ENCODE peak calls at places on chromosomes 11 and 22, in four cellular contexts. One of them, this sample, is unnamed. For H4K20me1, the result is how much of the 10 kb centered on the place peaks cover.

GRCh38 chr22:33666661-33667619 is 253.3 kb downstream of the LARGE1 start:
- DNase-seq in mammary epithelial cell: no peak
- DNase-seq in H1: no peak
- DNase-seq in HCT116: no peak
- DNase-seq in this sample: no peak

GRCh38 chr22:47266329-47266728 is 503.9 kb downstream of the TBC1D22A start:
- DNase-seq in mammary epithelial cell: no peak
- DNase-seq in H1: no peak
- DNase-seq in HCT116: no peak
- DNase-seq in this sample: no peak

GRCh38 chr11:76654310-76654851 is 16.2 kb downstream of the LRRC32 start:
- DNase-seq in mammary epithelial cell: no peak
- DNase-seq in H1: no peak
- DNase-seq in HCT116: no peak
- DNase-seq in this sample: peak

GRCh38 chr22:28920757-28921584 is 37.6 kb downstream of the ZNRF3 start:
- DNase-seq in mammary epithelial cell: no peak
- DNase-seq in H1: no peak
- DNase-seq in HCT116: no peak
- DNase-seq in this sample: no peak

GRCh38 chr11:109677876-109678275 is 255.9 kb downstream of the C11orf87 start:
- DNase-seq in mammary epithelial cell: no peak
- DNase-seq in H1: no peak
- DNase-seq in HCT116: no peak
- DNase-seq in this sample: peak

GRCh38 chr11:5291207-5291838 is 10.4 kb downstream of the OR51B4 start:
- DNase-seq in mammary epithelial cell: peak
- DNase-seq in H1: no peak
- DNase-seq in HCT116: peak
- DNase-seq in this sample: no peak

GRCh38 chr11:36340909-36341308 is 44.8 kb downstream of the PRR5L start:
- DNase-seq in mammary epithelial cell: no peak
- DNase-seq in H1: no peak
- DNase-seq in HCT116: no peak
- DNase-seq in this sample: no peak

GRCh38 chr11:112928136-112928535 is 33.1 kb upstream of the NCAM1 start:
- DNase-seq in mammary epithelial cell: no peak
- DNase-seq in H1: no peak
- DNase-seq in HCT116: no peak
- DNase-seq in this sample: peak

GRCh38 chr11:61587951-61588695 is 7.2 kb upstream of the SYT7 start:
- DNase-seq in mammary epithelial cell: no peak
- DNase-seq in H1: peak
- DNase-seq in HCT116: peak
- DNase-seq in this sample: no peak

GRCh38 chr11:2798951-2799761 is 86.4 kb downstream of the CDKN1C start:
- DNase-seq in mammary epithelial cell: no peak
- DNase-seq in H1: peak
- DNase-seq in HCT116: no peak
- DNase-seq in this sample: peak

GRCh38 chr22:20299736-20300136 is 20.1 kb downstream of the DGCR6L start:
- DNase-seq in mammary epithelial cell: peak
- DNase-seq in H1: no peak
- DNase-seq in HCT116: no peak
- DNase-seq in this sample: no peak

GRCh38 chr11:60970890-60971289 is 590 bp upstream of the CD6 start:
- DNase-seq in mammary epithelial cell: no peak
- DNase-seq in H1: no peak
- DNase-seq in HCT116: no peak
- DNase-seq in this sample: no peak

GRCh38 chr22:41834005-41834975 is 1.4 kb downstream of the SREBF2 start:
- DNase-seq in mammary epithelial cell: no peak
- DNase-seq in H1: no peak
- DNase-seq in HCT116: no peak
- DNase-seq in this sample: no peak

GRCh38 chr11:7332451-7332850 is 80.7 kb downstream of the SYT9 start:
- DNase-seq in mammary epithelial cell: no peak
- DNase-seq in H1: no peak
- DNase-seq in HCT116: no peak
- DNase-seq in this sample: no peak

GRCh38 chr22:49569286-49570031 is 258.2 kb downstream of the BRD1 start:
- DNase-seq in mammary epithelial cell: no peak
- DNase-seq in H1: peak
- DNase-seq in HCT116: no peak
- DNase-seq in this sample: no peak

GRCh38 chr22:38631724-38632123 is 24.5 kb downstream of the FAM227A start:
- DNase-seq in mammary epithelial cell: no peak
- DNase-seq in H1: no peak
- DNase-seq in HCT116: no peak
- DNase-seq in this sample: no peak

GRCh38 chr22:43745783-43746356 is 66.2 kb downstream of the EFCAB6 start:
- DNase-seq in mammary epithelial cell: no peak
- DNase-seq in H1: no peak
- DNase-seq in HCT116: no peak
- DNase-seq in this sample: no peak

GRCh38 chr11:75760710-75761493 is 7.7 kb upstream of the DGAT2 start:
- DNase-seq in mammary epithelial cell: peak
- DNase-seq in H1: no peak
- DNase-seq in HCT116: no peak
- DNase-seq in this sample: peak

GRCh38 chr11:18371279-18371678 is 23.1 kb upstream of the LDHA start:
- DNase-seq in mammary epithelial cell: no peak
- DNase-seq in H1: no peak
- DNase-seq in HCT116: no peak
- DNase-seq in this sample: peak

GRCh38 chr11:18379201-18379600 is 15.2 kb upstream of the LDHA start:
- DNase-seq in mammary epithelial cell: no peak
- DNase-seq in H1: no peak
- DNase-seq in HCT116: no peak
- DNase-seq in this sample: no peak

GRCh38 chr11:18372187-18372586 is 22.2 kb upstream of the LDHA start:
- DNase-seq in mammary epithelial cell: no peak
- DNase-seq in H1: no peak
- DNase-seq in HCT116: no peak
- DNase-seq in this sample: no peak

GRCh38 chr11:18375941-18376340 is 18.4 kb upstream of the LDHA start:
- DNase-seq in mammary epithelial cell: no peak
- DNase-seq in H1: no peak
- DNase-seq in HCT116: no peak
- DNase-seq in this sample: no peak

DNA sequence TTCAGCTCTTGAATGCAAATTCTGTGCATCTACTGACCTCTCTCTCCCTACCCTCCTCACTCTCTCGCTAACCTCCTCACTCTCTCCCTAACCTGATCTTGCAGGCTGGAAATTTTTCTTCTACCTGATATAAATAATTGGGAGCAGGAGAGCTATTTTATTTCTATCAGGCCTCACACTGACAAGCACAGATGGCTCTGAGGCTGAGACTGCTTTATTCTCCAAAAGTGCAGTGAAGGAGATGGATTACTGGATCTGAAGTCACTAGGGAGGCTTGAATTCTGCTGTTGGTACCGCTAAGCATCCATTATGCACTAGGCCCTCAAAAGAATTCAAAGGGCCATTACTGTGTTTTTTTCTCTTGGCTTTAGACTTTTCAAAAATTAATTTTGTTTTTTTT is 19.4 kb upstream of the LDHA start:
- DNase-seq in mammary epithelial cell: no peak
- DNase-seq in H1: no peak
- DNase-seq in HCT116: no peak
- DNase-seq in this sample: no peak
- H4K20me1 ChIP-seq in mammary epithelial cell: under half
- H4K20me1 ChIP-seq in H1: under half
- H4K20me1 ChIP-seq in HCT116: under half
- H4K20me1 ChIP-seq in this sample: under half

GRCh38 chr11:85310479-85310878 is 316.7 kb downstream of the DLG2 start:
- DNase-seq in mammary epithelial cell: no peak
- DNase-seq in H1: no peak
- DNase-seq in HCT116: no peak
- DNase-seq in this sample: no peak
- H3K27ac ChIP-seq in mammary epithelial cell: no peak
- H3K27ac ChIP-seq in H1: no peak
- H3K27ac ChIP-seq in HCT116: no peak
- H3K27ac ChIP-seq in this sample: no peak

DNA sequence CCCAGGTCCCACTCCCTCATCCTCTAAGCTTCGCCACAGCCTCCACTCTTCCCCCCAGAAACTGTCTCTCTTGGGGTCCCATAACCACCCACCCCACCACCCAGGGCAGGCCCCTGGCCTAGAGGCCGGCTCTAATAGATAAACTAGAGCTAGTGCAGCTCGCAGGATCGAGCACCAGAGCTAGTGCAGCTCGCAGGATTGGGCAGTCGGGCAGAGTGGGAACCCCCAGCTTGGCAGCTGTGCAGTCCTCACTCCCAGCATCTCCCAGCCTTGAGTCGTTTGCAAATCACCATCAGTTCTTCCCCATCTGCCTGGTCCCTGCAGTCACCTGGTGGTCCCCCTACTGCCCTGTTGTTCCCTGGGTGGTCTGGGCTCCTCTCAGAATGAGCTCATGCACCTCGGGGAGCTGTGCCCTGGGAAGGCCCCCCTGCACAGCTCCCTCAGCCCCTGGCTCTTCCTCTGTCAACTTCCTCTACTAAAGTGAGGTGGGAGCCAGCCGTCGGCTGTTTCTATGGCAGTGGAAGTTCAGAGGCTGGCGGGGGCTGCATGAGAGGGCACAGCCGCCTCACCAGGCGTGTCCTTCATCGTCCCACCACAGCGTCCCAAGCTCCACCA is 15.5 kb upstream of the SHANK2 start:
- DNase-seq in mammary epithelial cell: no peak
- DNase-seq in H1: peak
- DNase-seq in HCT116: no peak
- DNase-seq in this sample: no peak
- TF ChIP-seq EZH2 in mammary epithelial cell: no peak
- TF ChIP-seq EZH2 in H1: no peak
- TF ChIP-seq EZH2 in HCT116: no peak
- TF ChIP-seq EZH2 in this sample: no peak

GRCh38 chr11:88320149-88320559 is 17.4 kb downstream of the CTSC start:
- DNase-seq in mammary epithelial cell: peak
- DNase-seq in H1: no peak
- DNase-seq in HCT116: no peak
- DNase-seq in this sample: peak
- H4K20me1 ChIP-seq in mammary epithelial cell: under half
- H4K20me1 ChIP-seq in H1: under half
- H4K20me1 ChIP-seq in HCT116: under half
- H4K20me1 ChIP-seq in this sample: under half

DNA sequence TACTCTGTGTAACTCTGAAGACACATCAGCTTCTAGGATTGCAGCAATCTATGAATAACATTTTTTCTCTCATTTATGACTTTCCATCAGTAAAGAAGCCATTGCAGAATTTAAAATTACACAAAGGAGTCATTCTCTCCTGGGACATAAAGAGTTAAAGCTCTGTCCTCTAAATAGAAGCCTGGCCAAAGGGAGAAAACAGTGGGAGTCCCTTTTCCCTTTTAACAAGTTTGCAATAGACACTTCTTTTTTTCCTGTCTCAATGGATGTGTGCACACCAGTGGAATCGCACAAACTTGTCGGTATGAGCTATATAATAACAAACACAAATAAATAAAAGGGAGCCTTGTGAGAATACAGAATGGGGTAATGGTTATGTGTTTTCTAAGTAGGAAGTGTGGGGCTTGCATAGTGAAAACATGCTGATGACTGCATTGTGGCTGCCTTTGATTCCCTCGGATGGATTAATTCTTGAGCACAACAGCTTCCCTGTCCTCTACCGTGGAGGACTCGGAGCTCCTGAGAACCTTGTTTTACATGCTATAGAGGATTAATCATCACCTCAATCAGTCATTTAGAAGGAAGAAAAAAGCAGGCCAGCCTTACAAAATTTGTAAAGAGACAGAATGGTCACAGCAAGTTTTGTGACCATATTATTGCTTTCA is 131.9 kb downstream of the WNT7B start:
- DNase-seq in mammary epithelial cell: no peak
- DNase-seq in H1: no peak
- DNase-seq in HCT116: no peak
- DNase-seq in this sample: peak
- H3K27ac ChIP-seq in mammary epithelial cell: no peak
- H3K27ac ChIP-seq in H1: no peak
- H3K27ac ChIP-seq in HCT116: no peak
- H3K27ac ChIP-seq in this sample: peak

DNA sequence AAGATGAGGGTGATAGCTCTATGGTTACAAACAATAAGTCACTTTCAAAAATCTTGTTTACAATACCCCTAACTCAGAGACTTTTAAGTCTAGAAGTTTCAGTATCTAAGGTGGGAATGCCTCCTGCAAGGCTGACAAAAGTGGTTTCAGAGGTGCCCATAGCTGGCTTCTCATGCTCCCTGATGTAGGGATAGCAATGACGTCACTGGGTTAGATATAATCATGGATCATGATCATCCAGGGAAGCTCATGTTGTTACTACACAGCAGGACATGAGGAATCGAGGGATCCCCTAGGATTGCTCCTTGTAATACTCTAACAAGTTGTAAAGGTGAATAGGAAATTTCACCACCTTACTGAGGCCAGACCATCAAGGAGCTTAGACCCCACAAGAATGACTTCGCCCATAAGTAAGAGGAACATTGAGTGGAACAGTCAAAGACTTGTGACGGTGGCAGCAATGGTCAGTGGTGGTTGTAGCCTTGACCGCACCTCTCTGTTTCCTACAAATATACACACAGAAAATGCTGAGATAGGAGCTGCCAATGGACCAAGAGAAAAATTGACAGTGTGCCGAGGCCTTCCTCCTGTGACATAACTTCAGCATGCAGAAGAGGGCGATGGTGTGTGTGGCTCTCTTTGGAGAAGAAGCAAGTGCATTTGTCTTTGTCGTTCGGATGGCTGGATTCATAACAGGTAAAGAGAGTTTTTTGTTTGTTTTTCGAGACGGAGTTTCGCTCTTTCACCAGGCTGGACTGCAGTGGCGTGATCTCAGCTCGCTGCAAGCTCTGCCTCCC is 15.6 kb downstream of the APOL4 start:
- DNase-seq in mammary epithelial cell: no peak
- DNase-seq in H1: no peak
- DNase-seq in HCT116: no peak
- DNase-seq in this sample: no peak
- TF ChIP-seq EZH2 in mammary epithelial cell: no peak
- TF ChIP-seq EZH2 in H1: no peak
- TF ChIP-seq EZH2 in HCT116: no peak
- TF ChIP-seq EZH2 in this sample: no peak

GRCh38 chr11:72112541-72113136 is at the start of gene ANAPC15:
- DNase-seq in mammary epithelial cell: peak
- DNase-seq in H1: peak
- DNase-seq in HCT116: peak
- DNase-seq in this sample: peak
- H4K20me1 ChIP-seq in mammary epithelial cell: under half
- H4K20me1 ChIP-seq in H1: under half
- H4K20me1 ChIP-seq in HCT116: under half
- H4K20me1 ChIP-seq in this sample: under half